ENCODE peak calls at places on chromosomes 1 and 21, in five cellular contexts. One of them, this sample, is unnamed.

GRCh38 chr1:242189591-242189990 is 190.7 kb upstream of the MAP1LC3C start:
- DNase-seq in Peyer's patch: no peak
- DNase-seq in IMR-90: no peak
- DNase-seq in hepatocyte: no peak
- DNase-seq in PC-3: peak; percentile 28
- DNase-seq in this sample: no peak

GRCh38 chr1:218772575-218772974 is 401.1 kb upstream of the LYPLAL1 start:
- DNase-seq in Peyer's patch: no peak
- DNase-seq in IMR-90: peak; percentile 85
- DNase-seq in PC-3: peak; percentile 68
- DNase-seq in hepatocyte: no peak
- DNase-seq in this sample: no peak

GRCh38 chr1:203916756-203917155 is 55.4 kb downstream of the SNRPE start:
- DNase-seq in IMR-90: no peak
- DNase-seq in PC-3: peak; percentile 79
- DNase-seq in hepatocyte: no peak
- DNase-seq in Peyer's patch: no peak
- DNase-seq in this sample: no peak

GRCh38 chr1:4650486-4650885 is 3.9 kb upstream of the AJAP1 start:
- DNase-seq in Peyer's patch: no peak
- DNase-seq in IMR-90: no peak
- DNase-seq in PC-3: peak; percentile 76
- DNase-seq in hepatocyte: peak; percentile 30
- DNase-seq in this sample: no peak

GRCh38 chr1:119633575-119634325 is 14.3 kb downstream of the ZNF697 start:
- DNase-seq in Peyer's patch: no peak
- DNase-seq in IMR-90: no peak
- DNase-seq in PC-3: no peak
- DNase-seq in hepatocyte: no peak
- DNase-seq in this sample: no peak

GRCh38 chr21:41839387-41840000 is 39.6 kb downstream of the PRDM15 start:
- DNase-seq in PC-3: no peak
- DNase-seq in hepatocyte: no peak
- DNase-seq in IMR-90: no peak
- DNase-seq in Peyer's patch: no peak
- DNase-seq in this sample: no peak

GRCh38 chr1:216917039-216917438 is 193.8 kb upstream of the ESRRG start:
- DNase-seq in PC-3: no peak
- DNase-seq in hepatocyte: no peak
- DNase-seq in Peyer's patch: no peak
- DNase-seq in IMR-90: no peak
- DNase-seq in this sample: no peak

GRCh38 chr1:31830511-31830910 is 14.7 kb upstream of the SPOCD1 start:
- DNase-seq in PC-3: no peak
- DNase-seq in IMR-90: no peak
- DNase-seq in Peyer's patch: peak; percentile 44
- DNase-seq in hepatocyte: no peak
- DNase-seq in this sample: no peak

GRCh38 chr1:90973897-90974798 is 47.7 kb downstream of the ZNF644 start:
- DNase-seq in hepatocyte: no peak
- DNase-seq in PC-3: peak; percentile 38
- DNase-seq in Peyer's patch: no peak
- DNase-seq in IMR-90: peak; percentile 61
- DNase-seq in this sample: no peak

GRCh38 chr1:94160811-94161210 is 39.9 kb upstream of the ABCA4 start:
- DNase-seq in PC-3: peak; percentile 50
- DNase-seq in IMR-90: peak; percentile 86
- DNase-seq in hepatocyte: peak; percentile 11
- DNase-seq in Peyer's patch: no peak
- DNase-seq in this sample: no peak

GRCh38 chr1:183023601-183024351 is 556 bp downstream of the LAMC1 start:
- DNase-seq in IMR-90: peak; percentile 47
- DNase-seq in Peyer's patch: peak; percentile 90
- DNase-seq in PC-3: peak; percentile 65
- DNase-seq in hepatocyte: peak; percentile 88
- DNase-seq in this sample: peak; percentile 89
- TF ChIP-seq CTCF in IMR-90: peak; percentile 40
- TF ChIP-seq CTCF in Peyer's patch: no peak
- TF ChIP-seq CTCF in PC-3: peak; percentile 58
- TF ChIP-seq CTCF in hepatocyte: peak; percentile 61
- TF ChIP-seq CTCF in this sample: peak; percentile 77

DNA sequence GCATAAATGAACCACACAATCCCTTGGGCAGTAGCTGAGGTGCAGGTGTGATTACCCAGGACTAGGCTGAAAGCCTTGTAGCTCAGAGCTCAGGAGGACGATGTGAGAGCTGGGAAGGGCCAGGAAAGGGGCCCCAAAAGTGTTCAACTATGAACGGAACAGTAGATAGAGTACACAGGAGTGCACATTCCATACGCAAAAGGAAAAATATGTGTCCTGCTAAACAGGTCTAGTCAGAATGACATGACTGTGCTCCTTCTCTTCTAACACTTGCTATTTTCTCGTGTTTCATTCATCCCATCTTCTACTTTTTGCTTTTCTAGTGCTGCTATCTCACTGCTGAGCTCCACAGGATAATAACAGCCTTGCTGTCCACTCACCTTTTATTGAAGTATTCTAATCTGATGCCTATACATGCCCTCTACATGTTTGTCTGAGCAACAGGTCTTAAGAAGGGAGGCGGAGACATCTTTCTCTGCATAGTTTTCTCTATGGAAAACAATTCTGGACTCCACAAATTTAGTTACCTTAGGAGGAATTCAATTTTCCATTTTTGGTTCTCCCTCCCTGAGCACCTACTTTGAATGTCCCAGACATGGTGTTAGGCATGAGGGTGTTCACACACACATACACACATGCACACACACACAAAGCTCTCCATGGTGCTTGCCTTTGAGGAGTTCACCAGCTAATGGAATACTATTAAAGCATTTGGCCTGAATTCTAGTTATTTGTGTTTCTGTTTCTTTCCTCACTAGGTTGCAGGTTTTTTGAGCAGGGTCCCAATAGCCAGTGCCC is 3.4 kb downstream of the S100A10 start:
- DNase-seq in PC-3: peak; percentile 79
- DNase-seq in hepatocyte: no peak
- DNase-seq in Peyer's patch: no peak
- DNase-seq in IMR-90: no peak
- DNase-seq in this sample: no peak
- H3K4me3 ChIP-seq in PC-3: peak overlapping the region; percentile 91
- H3K4me3 ChIP-seq in hepatocyte: peak overlapping the region; percentile 7
- H3K4me3 ChIP-seq in Peyer's patch: peak overlapping the region; percentile 96
- H3K4me3 ChIP-seq in IMR-90: no peak overlapping the region
- H3K4me3 ChIP-seq in this sample: no peak overlapping the region

DNA sequence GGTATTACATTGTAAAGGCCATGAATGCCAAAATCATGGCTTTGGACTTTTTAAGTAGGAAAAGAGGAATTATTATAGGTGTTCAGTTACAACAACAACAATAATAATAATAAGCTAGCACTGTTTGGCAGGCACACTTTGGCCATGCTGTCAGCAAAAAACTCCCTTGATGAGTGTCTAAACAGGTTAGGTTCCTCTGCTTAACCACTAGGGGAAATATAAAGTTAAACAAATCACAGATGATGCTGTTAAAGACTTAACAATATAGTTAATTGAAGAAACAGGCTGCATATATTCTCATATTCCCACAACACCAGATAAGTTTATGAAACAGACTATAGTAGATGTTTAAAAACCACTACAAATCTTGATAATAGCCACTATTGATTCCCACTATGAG is 46.4 kb downstream of the RGS21 start:
- DNase-seq in PC-3: no peak
- DNase-seq in Peyer's patch: no peak
- DNase-seq in IMR-90: no peak
- DNase-seq in hepatocyte: no peak
- DNase-seq in this sample: no peak
- TF ChIP-seq CTCF in PC-3: peak; percentile 16
- TF ChIP-seq CTCF in Peyer's patch: no peak
- TF ChIP-seq CTCF in IMR-90: no peak
- TF ChIP-seq CTCF in hepatocyte: no peak
- TF ChIP-seq CTCF in this sample: no peak

GRCh38 chr1:89962742-89963075 is 32.2 kb upstream of the ZNF326 start:
- DNase-seq in Peyer's patch: no peak
- DNase-seq in hepatocyte: no peak
- DNase-seq in IMR-90: peak; percentile 64
- DNase-seq in PC-3: no peak
- DNase-seq in this sample: no peak
- H3K4me3 ChIP-seq in Peyer's patch: no peak overlapping the region
- H3K4me3 ChIP-seq in hepatocyte: no peak overlapping the region
- H3K4me3 ChIP-seq in IMR-90: no peak overlapping the region
- H3K4me3 ChIP-seq in PC-3: no peak overlapping the region
- H3K4me3 ChIP-seq in this sample: no peak overlapping the region

DNA sequence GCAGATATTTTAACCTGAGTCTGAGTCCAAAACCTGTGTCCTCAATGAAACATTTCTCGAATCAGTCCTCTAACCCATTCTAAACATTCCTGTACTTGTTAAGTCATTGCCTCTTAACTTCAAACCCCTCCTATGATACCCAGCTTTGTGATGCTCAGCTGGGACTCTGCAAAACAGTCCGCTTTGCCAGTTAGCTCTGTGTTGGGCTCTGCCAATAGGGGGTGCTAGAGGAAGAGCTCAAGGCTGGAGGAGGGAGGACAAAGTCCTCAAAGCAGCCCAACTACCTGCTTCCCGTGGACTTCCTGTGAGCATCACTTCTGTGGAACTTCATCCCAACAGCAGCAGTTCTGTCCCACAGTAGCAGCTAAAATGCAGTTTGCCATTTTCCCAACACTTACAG is 38.1 kb upstream of the SYT14 start:
- DNase-seq in Peyer's patch: no peak
- DNase-seq in PC-3: peak; percentile 59
- DNase-seq in IMR-90: no peak
- DNase-seq in hepatocyte: no peak
- DNase-seq in this sample: peak; percentile 35
- TF ChIP-seq CTCF in Peyer's patch: no peak
- TF ChIP-seq CTCF in PC-3: peak; percentile 79
- TF ChIP-seq CTCF in IMR-90: peak; percentile 13
- TF ChIP-seq CTCF in hepatocyte: peak; percentile 7
- TF ChIP-seq CTCF in this sample: peak; percentile 58

GRCh38 chr1:235277709-235278108 is 50.3 kb downstream of the ARID4B start:
- DNase-seq in PC-3: no peak
- DNase-seq in IMR-90: peak; percentile 4
- DNase-seq in Peyer's patch: no peak
- DNase-seq in hepatocyte: no peak
- DNase-seq in this sample: peak; percentile 30

GRCh38 chr1:235280467-235280866 is 47.5 kb downstream of the ARID4B start:
- DNase-seq in Peyer's patch: no peak
- DNase-seq in PC-3: no peak
- DNase-seq in hepatocyte: no peak
- DNase-seq in IMR-90: no peak
- DNase-seq in this sample: no peak

GRCh38 chr1:235278915-235279292 is 49.1 kb downstream of the ARID4B start:
- DNase-seq in PC-3: no peak
- DNase-seq in hepatocyte: no peak
- DNase-seq in IMR-90: no peak
- DNase-seq in Peyer's patch: no peak
- DNase-seq in this sample: no peak

GRCh38 chr1:235279627-235280194 is 48.3 kb downstream of the ARID4B start:
- DNase-seq in Peyer's patch: no peak
- DNase-seq in hepatocyte: peak; percentile 15
- DNase-seq in IMR-90: no peak
- DNase-seq in PC-3: no peak
- DNase-seq in this sample: no peak

GRCh38 chr1:235278233-235278914 is 49.6 kb downstream of the ARID4B start:
- DNase-seq in hepatocyte: no peak
- DNase-seq in PC-3: no peak
- DNase-seq in IMR-90: no peak
- DNase-seq in Peyer's patch: no peak
- DNase-seq in this sample: no peak
- H3K4me3 ChIP-seq in hepatocyte: no peak overlapping the region
- H3K4me3 ChIP-seq in PC-3: no peak overlapping the region
- H3K4me3 ChIP-seq in IMR-90: no peak overlapping the region
- H3K4me3 ChIP-seq in Peyer's patch: no peak overlapping the region
- H3K4me3 ChIP-seq in this sample: no peak overlapping the region

GRCh38 chr1:112722601-112723510 is 7.7 kb upstream of the PPM1J start:
- DNase-seq in Peyer's patch: no peak
- DNase-seq in PC-3: no peak
- DNase-seq in hepatocyte: peak; percentile 52
- DNase-seq in IMR-90: peak; percentile 77
- DNase-seq in this sample: no peak
- TF ChIP-seq CTCF in Peyer's patch: no peak
- TF ChIP-seq CTCF in PC-3: no peak
- TF ChIP-seq CTCF in hepatocyte: no peak
- TF ChIP-seq CTCF in IMR-90: no peak
- TF ChIP-seq CTCF in this sample: no peak

DNA sequence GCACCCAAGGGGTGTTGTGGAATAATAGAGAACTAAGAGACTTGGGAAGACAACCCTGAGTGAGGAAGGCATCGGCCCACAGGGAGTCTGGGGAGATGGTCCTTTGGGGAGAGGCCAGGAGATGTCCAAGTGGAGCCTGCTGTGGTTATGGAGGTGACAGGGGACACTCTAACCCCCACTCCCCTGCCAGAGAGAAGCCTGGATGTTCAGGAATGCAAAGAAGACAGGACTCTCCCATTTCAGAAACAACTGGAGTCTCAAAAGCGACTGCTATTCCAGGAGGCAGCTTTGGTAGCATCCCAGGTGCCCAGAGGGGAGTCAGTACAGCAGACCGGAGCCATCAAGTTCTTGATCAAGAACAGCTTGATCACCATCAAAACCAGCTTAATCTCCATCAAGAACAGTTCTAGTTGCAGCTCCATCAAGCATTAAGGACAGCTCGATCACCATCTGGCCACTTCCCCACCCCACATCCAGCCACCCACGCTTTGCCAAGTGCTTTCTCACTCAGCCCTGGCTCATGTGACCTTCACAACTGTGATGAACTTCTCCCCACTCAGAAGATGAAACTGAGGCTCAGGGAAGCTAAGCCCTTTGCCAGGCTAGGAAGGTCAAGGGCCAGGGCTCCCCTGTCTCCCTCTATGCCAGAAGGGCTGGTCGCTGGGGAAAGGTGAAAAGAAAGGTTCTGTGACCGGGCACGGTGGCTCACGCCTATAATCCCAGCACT is 743 bp downstream of the CD52 start:
- DNase-seq in Peyer's patch: peak; percentile 79
- DNase-seq in hepatocyte: no peak
- DNase-seq in PC-3: no peak
- DNase-seq in IMR-90: no peak
- DNase-seq in this sample: peak; percentile 67
- H3K4me3 ChIP-seq in Peyer's patch: peak overlapping the region; percentile 48
- H3K4me3 ChIP-seq in hepatocyte: no peak overlapping the region
- H3K4me3 ChIP-seq in PC-3: no peak overlapping the region
- H3K4me3 ChIP-seq in IMR-90: no peak overlapping the region
- H3K4me3 ChIP-seq in this sample: peak overlapping the region; percentile 81

GRCh38 chr21:35206141-35207125 is 157.3 kb upstream of the RUNX1 start:
- DNase-seq in PC-3: no peak
- DNase-seq in Peyer's patch: peak; percentile 53
- DNase-seq in IMR-90: peak; percentile 32
- DNase-seq in hepatocyte: peak; percentile 62
- DNase-seq in this sample: peak; percentile 29

GRCh38 chr21:35204125-35204524 is 155.0 kb upstream of the RUNX1 start:
- DNase-seq in Peyer's patch: no peak
- DNase-seq in PC-3: no peak
- DNase-seq in hepatocyte: no peak
- DNase-seq in IMR-90: peak; percentile 46
- DNase-seq in this sample: no peak

GRCh38 chr21:35203093-35204021 is 154.3 kb upstream of the RUNX1 start:
- DNase-seq in hepatocyte: peak; percentile 43
- DNase-seq in IMR-90: peak; percentile 93
- DNase-seq in PC-3: peak; percentile 43
- DNase-seq in Peyer's patch: no peak
- DNase-seq in this sample: no peak

GRCh38 chr21:35207322-35207721 is 158.2 kb upstream of the RUNX1 start:
- DNase-seq in hepatocyte: no peak
- DNase-seq in Peyer's patch: no peak
- DNase-seq in IMR-90: no peak
- DNase-seq in PC-3: no peak
- DNase-seq in this sample: no peak

GRCh38 chr21:35204850-35205564 is 155.9 kb upstream of the RUNX1 start:
- DNase-seq in IMR-90: peak; percentile 98
- DNase-seq in Peyer's patch: peak; percentile 52
- DNase-seq in PC-3: no peak
- DNase-seq in hepatocyte: peak; percentile 66
- DNase-seq in this sample: no peak
- TF ChIP-seq CTCF in IMR-90: peak; percentile 44
- TF ChIP-seq CTCF in Peyer's patch: no peak
- TF ChIP-seq CTCF in PC-3: no peak
- TF ChIP-seq CTCF in hepatocyte: peak; percentile 18
- TF ChIP-seq CTCF in this sample: no peak